ENCODE peak calls at places on chromosome 16, in six cellular contexts. I is stomach, M is Peyer's patch, O is breast epithelium, P is tibial nerve, J is GM12878. U is an unnamed sample.

GRCh38 chr16:87856796-87857228 is 12.5 kb downstream of the SLC7A5 start:
- DNase-seq in I (no peak), M (peak; percentile 50), J (no peak), P (no peak), O (no peak), U (peak; percentile 65)

GRCh38 chr16:9225527-9226316 is 134.3 kb downstream of the HAPSTR1 start:
- DNase-seq in M (no peak), P (no peak), I (no peak), J (no peak), O (no peak), U (no peak)

GRCh38 chr16:48999034-48999433 is 282.6 kb downstream of the CBLN1 start:
- DNase-seq in P (no peak), O (no peak), I (no peak), J (no peak), M (no peak), U (no peak)

GRCh38 chr16:53775821-53776431 is 72.0 kb downstream of the FTO start:
- DNase-seq in I (peak; percentile 60), O (no peak), J (no peak), M (no peak), P (no peak), U (peak; percentile 9)

GRCh38 chr16:66406534-66407368 is 20.3 kb upstream of the BEAN1 start:
- DNase-seq in I (peak; percentile 89), O (peak; percentile 88), J (no peak), M (peak; percentile 87), P (peak; percentile 85), U (peak; percentile 67)

GRCh38 chr16:695355-696089 is 5.3 kb upstream of the WDR24 start:
- DNase-seq in O (peak; percentile 74), J (no peak), M (peak; percentile 63), P (no peak), I (peak; percentile 76), U (no peak)

GRCh38 chr16:85927326-85927725 is 28.4 kb downstream of the IRF8 start:
- DNase-seq in P (no peak), O (no peak), J (no peak), I (no peak), M (no peak), U (no peak)

GRCh38 chr16:15538484-15538883 is 104.1 kb downstream of the BMERB1 start:
- DNase-seq in J (no peak), P (no peak), I (no peak), M (no peak), O (no peak), U (no peak)

GRCh38 chr16:10694830-10695229 is at the start of gene TEKT5:
- DNase-seq in O (no peak), M (no peak), J (no peak), I (no peak), P (no peak), U (no peak)

GRCh38 chr16:79748629-79749028 is 148.1 kb upstream of the MAF start:
- DNase-seq in O (no peak), J (no peak), P (no peak), I (no peak), M (no peak), U (no peak)

GRCh38 chr16:1276580-1276878 is 20.7 kb downstream of the TPSD1 start:
- DNase-seq in I (no peak), P (no peak), M (no peak), J (no peak), O (no peak), U (no peak)

GRCh38 chr16:67264277-67264676 is 15.1 kb upstream of the PLEKHG4 start:
- DNase-seq in P (no peak), O (no peak), I (no peak), J (no peak), M (no peak), U (no peak)

GRCh38 chr16:11914759-11915643 is 755 bp downstream of the GSPT1 start:
- DNase-seq in M (peak; percentile 51), P (no peak), I (peak; percentile 41), J (no peak), O (no peak), U (peak; percentile 16)

GRCh38 chr16:85055503-85056210 is 28.1 kb downstream of the KIAA0513 start:
- DNase-seq in O (peak; percentile 64), I (peak; percentile 64), P (no peak), M (peak; percentile 92), J (peak; percentile 92), U (peak; percentile 42)

GRCh38 chr16:10678655-10679054 is 16.1 kb downstream of the TEKT5 start:
- DNase-seq in I (no peak), O (no peak), M (no peak), P (no peak), J (no peak), U (no peak)

GRCh38 chr16:80938035-80938927 is 68.4 kb downstream of the CMC2 start:
- DNase-seq in O (no peak), P (no peak), M (no peak), J (no peak), I (no peak), U (peak; percentile 42)

GRCh38 chr16:85611205-85611454 is 2.0 kb upstream of the GSE1 start:
- DNase-seq in J (no peak), P (no peak), O (no peak), I (no peak), M (no peak), U (no peak)

GRCh38 chr16:8854298-8854948 is 14.4 kb downstream of the CARHSP1 start:
- DNase-seq in I (no peak), M (no peak), O (no peak), P (no peak), J (no peak), U (no peak)

GRCh38 chr16:12661656-12662172 is 142.0 kb downstream of the CPPED1 start:
- DNase-seq in P (no peak), J (no peak), M (no peak), I (no peak), O (no peak), U (no peak)

GRCh38 chr16:546909-547770 is 13.1 kb upstream of the PRR35 start:
- DNase-seq in P (peak; percentile 54), I (peak; percentile 78), O (peak; percentile 75), M (peak; percentile 49), J (no peak), U (peak; percentile 59)

GRCh38 chr16:68246121-68246520 is 948 bp downstream of the PLA2G15 start:
- DNase-seq in J (no peak), O (no peak), P (no peak), M (no peak), I (no peak), U (no peak)

GRCh38 chr16:58196898-58197313 is 1.0 kb downstream of the CSNK2A2 start:
- DNase-seq in J (no peak), I (no peak), M (no peak), O (no peak), P (no peak), U (no peak)

GRCh38 chr16:1213796-1214372 is 11.2 kb downstream of the TPSG1 start:
- DNase-seq in O (no peak), P (no peak), I (no peak), J (no peak), M (no peak), U (no peak)

GRCh38 chr16:67563708-67564468 is 1.6 kb downstream of the CTCF start:
- DNase-seq in P (no peak), I (peak; percentile 46), J (no peak), M (no peak), O (no peak), U (peak; percentile 87)

GRCh38 chr16:85187447-85187846 is 75.2 kb upstream of the CIBAR2 start:
- DNase-seq in J (no peak), I (no peak), M (no peak), P (no peak), O (no peak), U (no peak)

GRCh38 chr16:59611556-59611955 is 877.4 kb upstream of the GOT2 start:
- DNase-seq in O (no peak), J (no peak), I (no peak), P (no peak), M (no peak), U (no peak)

GRCh38 chr16:86681440-86681838 is 103.1 kb downstream of the FOXL1 start:
- DNase-seq in J (no peak), O (no peak), P (peak; percentile 26), M (no peak), I (no peak), U (no peak)

GRCh38 chr16:2765462-2766404 is 11.3 kb downstream of the ELOB start:
- DNase-seq in I (no peak), J (no peak), P (no peak), M (no peak), O (no peak), U (no peak)
- TF ChIP-seq POLR2A in I (no peak), J (peak; percentile 53), P (no peak), M (no peak), O (no peak), U (no peak)

GRCh38 chr16:65121870-65122723 is at the start of gene CDH11:
- DNase-seq in J (no peak), I (peak; percentile 25), O (no peak), M (no peak), P (peak; percentile 41), U (peak; percentile 11)

GRCh38 chr16:65123846-65124513 is 2.1 kb upstream of the CDH11 start:
- DNase-seq in J (no peak), O (no peak), M (no peak), P (no peak), I (no peak), U (no peak)

GRCh38 chr16:65120811-65121721 is 797 bp downstream of the CDH11 start:
- DNase-seq in J (no peak), P (no peak), O (no peak), M (no peak), I (no peak), U (no peak)

GRCh38 chr16:65122974-65123845 is 1.3 kb upstream of the CDH11 start:
- DNase-seq in I (peak; percentile 26), O (no peak), J (no peak), M (no peak), P (peak; percentile 44), U (peak; percentile 18)

GRCh38 chr16:65122724-65122973 is 786 bp upstream of the CDH11 start:
- DNase-seq in I (no peak), P (no peak), M (no peak), O (no peak), J (no peak), U (no peak)
- TF ChIP-seq POLR2A in I (no peak), P (no peak), M (no peak), O (no peak), J (no peak), U (no peak)

GRCh38 chr16:3003582-3004270 is 9.0 kb upstream of the CLDN9 start:
- DNase-seq in O (peak; percentile 98), J (peak; percentile 97), M (peak; percentile 95), P (peak; percentile 71), I (peak; percentile 98), U (peak; percentile 98)
- TF ChIP-seq POLR2A in O (no peak), J (no peak), M (peak; percentile 86), P (no peak), I (no peak), U (peak; percentile 88)

GRCh38 chr16:24540575-24541240 is 1.3 kb downstream of the RBBP6 start:
- DNase-seq in I (no peak), P (no peak), J (no peak), M (no peak), O (no peak), U (no peak)
- TF ChIP-seq POLR2A in I (no peak), P (no peak), J (no peak), M (no peak), O (no peak), U (no peak)

U was measured in gastrocnemius medialis.